ENCODE peak calls at places on chromosomes 1 and 21, in four cellular contexts. P is HepG2, N is H1, U is GM12878. V is an unnamed sample.
A peak's percentile ranks its signal among the peaks of the same experiment; 100 is the strongest.

GRCh38 chr21:33541105-33541711 is 709 bp downstream of the GART start:
- DNase-seq in P (peak; percentile 24), N (no peak), U (peak; percentile 13), V (no peak)

GRCh38 chr1:55195523-55196233 is 19.5 kb downstream of the USP24 start:
- DNase-seq in P (no peak), N (no peak), U (no peak), V (no peak)

GRCh38 chr1:234477373-234478151 is 1.4 kb downstream of the TARBP1 start:
- DNase-seq in P (no peak), N (no peak), U (no peak), V (no peak)

GRCh38 chr1:212455406-212456165 is 22.9 kb downstream of the NENF start:
- DNase-seq in P (peak; percentile 58), N (peak; percentile 71), U (no peak), V (peak; percentile 91)

GRCh38 chr1:221437924-221438323 is 304.0 kb downstream of the DUSP10 start:
- DNase-seq in P (no peak), N (no peak), U (no peak), V (no peak)

GRCh38 chr1:207832796-207833195 is 78.1 kb downstream of the CD34 start:
- DNase-seq in P (no peak), N (no peak), U (no peak), V (no peak)

GRCh38 chr1:110292327-110292741 is 46.8 kb upstream of the RBM15 start:
- DNase-seq in P (no peak), N (no peak), U (no peak), V (no peak)

GRCh38 chr1:101485712-101486111 is 248.9 kb downstream of the S1PR1 start:
- DNase-seq in P (no peak), N (no peak), U (no peak), V (no peak)

GRCh38 chr1:23581219-23581618 is 21.9 kb upstream of the ID3 start:
- DNase-seq in P (no peak), N (no peak), U (no peak), V (no peak)

GRCh38 chr1:161781995-161782394 is 15.9 kb downstream of the ATF6 start:
- DNase-seq in P (no peak), N (no peak), U (no peak), V (no peak)

GRCh38 chr1:248821641-248822040 is 4.1 kb downstream of the SH3BP5L start:
- DNase-seq in P (no peak), N (no peak), U (no peak), V (no peak)

GRCh38 chr1:228048120-228048519 is 34.4 kb upstream of the ARF1 start:
- DNase-seq in P (no peak), N (no peak), U (no peak), V (no peak)

GRCh38 chr1:201570886-201571624 is 32.1 kb downstream of the NAV1 start:
- DNase-seq in P (no peak), N (no peak), U (no peak), V (no peak)

GRCh38 chr1:109657970-109658369 is 2.1 kb downstream of the GSTM4 start:
- DNase-seq in P (no peak), N (no peak), U (no peak), V (no peak)

GRCh38 chr1:60622486-60622885 is 459.9 kb upstream of the NFIA start:
- DNase-seq in P (no peak), N (no peak), U (no peak), V (no peak)

GRCh38 chr1:225602590-225603206 is 50.2 kb downstream of the ENAH start:
- DNase-seq in P (no peak), N (no peak), U (no peak), V (no peak)

GRCh38 chr1:118158918-118159317 is 26.1 kb downstream of the SPAG17 start:
- DNase-seq in P (no peak), N (no peak), U (no peak), V (no peak)

GRCh38 chr1:52159033-52159789 is 17.3 kb downstream of the ZFYVE9 start:
- DNase-seq in P (no peak), N (no peak), U (no peak), V (no peak)

GRCh38 chr1:236315518-236315917 is 33.8 kb upstream of the ERO1B start:
- DNase-seq in P (no peak), N (no peak), U (no peak), V (no peak)

GRCh38 chr1:23692308-23692871 is 784 bp downstream of the RPL11 start:
- DNase-seq in P (no peak), N (no peak), U (no peak), V (no peak)

GRCh38 chr1:60974524-60974923 is 107.8 kb upstream of the NFIA start:
- DNase-seq in P (no peak), N (no peak), U (no peak), V (peak; percentile 15)

GRCh38 chr1:224427346-224427745 is 7.3 kb downstream of the WDR26 start:
- DNase-seq in P (no peak), N (no peak), U (no peak), V (no peak)

GRCh38 chr21:29002442-29003144 is 9.9 kb upstream of the LTN1 start:
- DNase-seq in P (peak; percentile 92), N (peak; percentile 91), U (peak; percentile 89), V (peak; percentile 95)

GRCh38 chr1:153635872-153636271 is 2.0 kb downstream of the CHTOP start:
- DNase-seq in P (no peak), N (no peak), U (no peak), V (no peak)

GRCh38 chr1:3548156-3548893 is 63.0 kb downstream of the MEGF6 start:
- DNase-seq in P (no peak), N (no peak), U (no peak), V (no peak)

GRCh38 chr1:168266644-168267186 is 14.0 kb upstream of the TBX19 start:
- DNase-seq in P (peak; percentile 3), N (no peak), U (no peak), V (no peak)

GRCh38 chr1:168273575-168273974 is 7.1 kb upstream of the TBX19 start:
- DNase-seq in P (no peak), N (no peak), U (no peak), V (no peak)

GRCh38 chr1:168271636-168272035 is 9.0 kb upstream of the TBX19 start:
- DNase-seq in P (no peak), N (no peak), U (no peak), V (no peak)
- TF ChIP-seq SUZ12 in P (no peak), N (no peak), U (no peak), V (no peak)

DNA sequence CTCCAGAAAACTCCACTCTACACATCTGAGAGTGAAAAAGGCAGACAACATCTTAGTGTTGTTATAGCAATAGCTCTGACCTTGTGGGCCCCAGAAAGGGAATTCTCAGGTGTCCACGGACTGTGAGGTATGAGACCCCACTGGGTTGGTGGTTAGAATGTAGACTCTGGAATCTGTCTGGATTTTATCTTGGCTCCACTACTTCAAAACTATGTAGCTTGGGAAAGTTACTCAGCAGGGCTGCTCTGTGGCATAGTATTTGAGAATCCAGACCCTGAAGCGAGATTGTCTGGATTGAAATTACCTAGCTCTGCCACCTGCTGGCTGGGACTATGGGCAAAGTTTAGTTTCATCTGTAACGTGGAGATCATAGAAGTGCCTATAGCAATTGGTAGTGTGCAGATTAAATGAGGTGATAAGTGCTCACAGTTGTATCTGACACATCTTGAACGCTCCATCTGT is 25.8 kb downstream of the PRDM2 start:
- DNase-seq in P (peak; percentile 20), N (no peak), U (no peak), V (no peak)
- H3K9ac ChIP-seq in P (no peak overlapping the region), N (no peak overlapping the region), U (no peak overlapping the region), V (no peak overlapping the region)

DNA sequence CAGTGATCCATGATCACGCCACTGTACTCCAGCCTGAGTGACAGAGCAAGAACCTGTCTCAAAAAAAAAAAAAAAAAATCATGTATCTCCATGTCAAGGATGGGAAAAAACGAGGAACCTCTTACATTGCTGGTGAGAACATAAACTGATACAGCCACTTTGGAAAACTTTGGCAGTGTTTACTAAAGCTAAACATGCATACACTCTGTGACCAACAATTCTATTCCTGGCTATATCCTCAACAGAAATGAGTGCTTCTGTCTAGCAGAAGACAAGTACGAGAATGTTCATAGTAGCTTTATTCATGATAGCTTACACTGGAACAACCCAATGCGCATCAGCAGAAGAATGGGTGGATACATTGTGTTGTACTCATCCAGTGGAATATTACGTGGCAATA is 31.4 kb upstream of the SLC6A9 start:
- DNase-seq in P (no peak), N (no peak), U (no peak), V (no peak)
- H3K4me1 ChIP-seq in P (peaks cover 18% of the 10 kb centered on the region), N (no peaks in the 10 kb centered on the region), U (peaks cover 2% of the 10 kb centered on the region), V (no peaks in the 10 kb centered on the region)

GRCh38 chr1:92820024-92820423 is 11.8 kb upstream of the RPL5 start:
- DNase-seq in P (no peak), N (no peak), U (no peak), V (no peak)
- TF ChIP-seq SUZ12 in P (no peak), N (no peak), U (no peak), V (no peak)

GRCh38 chr1:195278644-195279043 is 1329.6 kb downstream of the KCNT2 start:
- DNase-seq in P (no peak), N (no peak), U (no peak), V (no peak)
- H3K9ac ChIP-seq in P (no peak overlapping the region), N (no peak overlapping the region), U (no peak overlapping the region), V (no peak overlapping the region)

GRCh38 chr1:10857689-10858088 is 61.2 kb upstream of the CASZ1 start:
- DNase-seq in P (no peak), N (no peak), U (no peak), V (no peak)

GRCh38 chr1:10862743-10863335 is 66.4 kb upstream of the CASZ1 start:
- DNase-seq in P (no peak), N (no peak), U (no peak), V (no peak)

GRCh38 chr1:10861822-10862221 is 65.4 kb upstream of the CASZ1 start:
- DNase-seq in P (no peak), N (no peak), U (no peak), V (no peak)

GRCh38 chr1:10860218-10860617 is 63.8 kb upstream of the CASZ1 start:
- DNase-seq in P (no peak), N (no peak), U (no peak), V (no peak)

DNA sequence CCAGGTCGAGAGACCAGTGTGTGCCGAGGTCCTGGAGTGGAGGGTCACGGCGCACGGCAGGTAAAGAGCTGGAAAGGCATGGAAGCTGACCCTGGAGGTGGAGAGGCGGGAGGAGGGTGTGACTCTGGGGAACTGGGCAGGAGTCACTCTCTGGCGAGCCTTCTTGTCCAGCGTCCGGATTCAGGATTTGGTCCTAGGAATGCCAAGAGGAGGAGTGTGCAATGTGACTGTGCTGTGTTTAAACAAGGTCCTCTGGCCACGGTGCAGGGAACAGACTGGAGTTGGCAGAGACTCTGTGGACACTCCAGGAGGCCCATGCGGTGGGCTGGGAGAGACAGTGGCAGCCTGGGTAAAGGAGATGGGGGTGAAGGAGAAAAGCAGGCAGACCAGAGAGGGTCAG is 64.2 kb upstream of the CASZ1 start:
- DNase-seq in P (no peak), N (no peak), U (no peak), V (no peak)
- H3K4me1 ChIP-seq in P (peaks cover 11% of the 10 kb centered on the region), N (no peaks in the 10 kb centered on the region), U (no peaks in the 10 kb centered on the region), V (peaks cover 9% of the 10 kb centered on the region)

GRCh38 chr1:25065246-25066238 is 135.5 kb upstream of the RUNX3 start:
- DNase-seq in P (no peak), N (no peak), U (no peak), V (no peak)
- TF ChIP-seq SUZ12 in P (no peak), N (no peak), U (no peak), V (no peak)

DNA sequence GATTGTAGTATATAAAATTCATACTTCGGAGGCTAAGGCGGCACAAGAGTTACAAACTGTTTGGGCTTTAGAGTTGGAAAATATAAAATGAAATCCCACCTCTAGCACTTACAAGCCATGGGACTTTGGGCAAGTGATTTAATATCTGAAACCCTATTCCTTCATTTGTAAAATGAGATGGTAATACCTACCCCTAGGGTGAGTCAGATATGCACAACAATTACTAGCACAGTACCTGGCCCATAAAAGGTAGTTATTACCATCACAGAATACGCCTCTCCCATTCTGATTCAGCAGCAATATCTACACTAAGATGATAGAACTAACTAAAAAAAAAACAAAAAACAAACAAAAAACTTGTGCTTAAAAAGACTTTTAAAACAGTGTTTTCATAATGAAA is 3.5 kb downstream of the KLHL12 start:
- DNase-seq in P (no peak), N (no peak), U (no peak), V (no peak)
- H3K9ac ChIP-seq in P (no peak overlapping the region), N (no peak overlapping the region), U (no peak overlapping the region), V (no peak overlapping the region)